ENCODE peak calls at places on chromosomes 1 and 21, in five cellular contexts. One of them, this sample, is unnamed.

GRCh38 chr1:169487561-169487960 is 1.8 kb upstream of the SLC19A2 start:
- DNase-seq in transverse colon: no peak
- DNase-seq in stomach: no peak
- DNase-seq in esophagus squamous epithelium: no peak
- DNase-seq in prostate gland: no peak
- DNase-seq in this sample: peak

GRCh38 chr1:217026506-217026905 is 303.3 kb upstream of the ESRRG start:
- DNase-seq in transverse colon: no peak
- DNase-seq in stomach: no peak
- DNase-seq in esophagus squamous epithelium: no peak
- DNase-seq in prostate gland: no peak
- DNase-seq in this sample: no peak

GRCh38 chr21:45799765-45800338 is 156.3 kb downstream of the PCBP3 start:
- DNase-seq in transverse colon: no peak
- DNase-seq in stomach: no peak
- DNase-seq in esophagus squamous epithelium: no peak
- DNase-seq in prostate gland: no peak
- DNase-seq in this sample: no peak

GRCh38 chr1:11731719-11732283 is 4.1 kb upstream of the AGTRAP start:
- DNase-seq in transverse colon: peak
- DNase-seq in stomach: peak
- DNase-seq in esophagus squamous epithelium: peak
- DNase-seq in prostate gland: peak
- DNase-seq in this sample: peak

GRCh38 chr1:65036614-65037180 is 70.3 kb upstream of the JAK1 start:
- DNase-seq in transverse colon: no peak
- DNase-seq in stomach: no peak
- DNase-seq in esophagus squamous epithelium: no peak
- DNase-seq in prostate gland: no peak
- DNase-seq in this sample: no peak

GRCh38 chr1:111571987-111572386 is 47.6 kb upstream of the RAP1A start:
- DNase-seq in transverse colon: no peak
- DNase-seq in stomach: no peak
- DNase-seq in esophagus squamous epithelium: no peak
- DNase-seq in prostate gland: no peak
- DNase-seq in this sample: no peak

GRCh38 chr1:210236840-210237409 is 4.3 kb downstream of the SERTAD4 start:
- DNase-seq in transverse colon: peak
- DNase-seq in stomach: no peak
- DNase-seq in esophagus squamous epithelium: no peak
- DNase-seq in prostate gland: peak
- DNase-seq in this sample: peak

GRCh38 chr21:42171091-42172053 is 47.6 kb upstream of the ABCG1 start:
- DNase-seq in transverse colon: peak
- DNase-seq in stomach: peak
- DNase-seq in esophagus squamous epithelium: no peak
- DNase-seq in prostate gland: peak
- DNase-seq in this sample: no peak

GRCh38 chr1:56382890-56383289 is 196.5 kb downstream of the PLPP3 start:
- DNase-seq in transverse colon: no peak
- DNase-seq in stomach: no peak
- DNase-seq in esophagus squamous epithelium: no peak
- DNase-seq in prostate gland: no peak
- DNase-seq in this sample: no peak

GRCh38 chr1:12772520-12772919 is 1.0 kb upstream of the PRAMEF12 start:
- DNase-seq in transverse colon: no peak
- DNase-seq in stomach: no peak
- DNase-seq in esophagus squamous epithelium: no peak
- DNase-seq in prostate gland: no peak
- DNase-seq in this sample: no peak

GRCh38 chr1:69976896-69977295 is 228.5 kb downstream of the LRRC40 start:
- DNase-seq in transverse colon: no peak
- DNase-seq in stomach: no peak
- DNase-seq in esophagus squamous epithelium: no peak
- DNase-seq in prostate gland: no peak
- DNase-seq in this sample: no peak

GRCh38 chr1:227169322-227169721 is 149.0 kb downstream of the CDC42BPA start:
- DNase-seq in transverse colon: no peak
- DNase-seq in stomach: no peak
- DNase-seq in esophagus squamous epithelium: no peak
- DNase-seq in prostate gland: no peak
- DNase-seq in this sample: no peak

GRCh38 chr1:31224102-31224501 is 15.6 kb downstream of the NKAIN1 start:
- DNase-seq in transverse colon: peak
- DNase-seq in stomach: no peak
- DNase-seq in esophagus squamous epithelium: no peak
- DNase-seq in prostate gland: no peak
- DNase-seq in this sample: no peak

GRCh38 chr1:209689484-209689883 is 14.3 kb downstream of the G0S2 start:
- DNase-seq in transverse colon: no peak
- DNase-seq in stomach: peak
- DNase-seq in esophagus squamous epithelium: no peak
- DNase-seq in prostate gland: no peak
- DNase-seq in this sample: no peak

GRCh38 chr1:237879195-237879594 is 11.5 kb downstream of the ZP4 start:
- DNase-seq in transverse colon: no peak
- DNase-seq in stomach: no peak
- DNase-seq in esophagus squamous epithelium: no peak
- DNase-seq in prostate gland: no peak
- DNase-seq in this sample: no peak

GRCh38 chr21:22345624-22346023 is 1347.4 kb downstream of the NCAM2 start:
- DNase-seq in transverse colon: no peak
- DNase-seq in stomach: no peak
- DNase-seq in esophagus squamous epithelium: no peak
- DNase-seq in prostate gland: no peak
- DNase-seq in this sample: no peak

GRCh38 chr1:171983584-171983983 is 142.3 kb downstream of the DNM3 start:
- DNase-seq in transverse colon: no peak
- DNase-seq in stomach: no peak
- DNase-seq in esophagus squamous epithelium: no peak
- DNase-seq in prostate gland: no peak
- DNase-seq in this sample: no peak

GRCh38 chr1:65395887-65396612 is 24.4 kb upstream of the LEPR start:
- DNase-seq in transverse colon: no peak
- DNase-seq in stomach: no peak
- DNase-seq in esophagus squamous epithelium: no peak
- DNase-seq in prostate gland: no peak
- DNase-seq in this sample: no peak

GRCh38 chr1:172585348-172585747 is 52.4 kb downstream of the SUCO start:
- DNase-seq in transverse colon: no peak
- DNase-seq in stomach: no peak
- DNase-seq in esophagus squamous epithelium: no peak
- DNase-seq in prostate gland: no peak
- DNase-seq in this sample: no peak

GRCh38 chr1:63323866-63324778 is 1.8 kb downstream of the FOXD3 start:
- DNase-seq in transverse colon: no peak
- DNase-seq in stomach: no peak
- DNase-seq in esophagus squamous epithelium: no peak
- DNase-seq in prostate gland: no peak
- DNase-seq in this sample: no peak

DNA sequence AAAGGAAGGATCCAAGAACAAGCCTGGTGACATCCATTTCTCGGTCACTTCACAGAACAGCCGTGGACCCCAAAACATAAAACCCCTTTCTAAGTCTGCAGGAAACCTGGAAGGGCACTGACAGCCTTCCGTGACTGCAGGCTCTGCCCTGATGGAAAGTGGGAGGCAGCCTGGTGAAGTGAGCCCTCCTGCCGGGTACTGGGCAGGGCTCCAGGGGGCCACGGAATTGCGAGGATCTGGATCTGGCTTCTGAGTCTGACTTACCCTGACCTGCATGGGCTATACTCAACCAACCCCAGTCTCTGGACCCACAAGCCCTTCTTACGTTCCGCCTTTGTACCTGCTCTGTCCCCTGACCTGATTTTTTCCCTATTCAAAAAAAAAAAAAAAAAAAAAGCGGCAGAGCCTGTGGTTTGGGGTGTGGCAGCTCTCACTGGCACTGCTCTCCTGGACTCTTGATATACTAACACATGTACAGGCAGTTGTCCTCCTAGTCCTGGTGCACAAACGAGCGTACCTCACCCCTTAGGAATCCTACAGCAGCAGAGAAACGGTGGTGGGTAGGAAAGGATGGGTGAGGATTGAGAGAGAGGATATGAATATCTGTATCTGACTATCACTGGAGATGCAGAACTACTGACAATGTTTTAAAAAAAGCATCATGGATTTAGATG is 82.9 kb downstream of the BEND5 start:
- DNase-seq in transverse colon: no peak
- DNase-seq in stomach: no peak
- DNase-seq in esophagus squamous epithelium: no peak
- DNase-seq in prostate gland: no peak
- DNase-seq in this sample: no peak
- TF ChIP-seq POLR2A in transverse colon: no peak
- TF ChIP-seq POLR2A in stomach: no peak
- TF ChIP-seq POLR2A in esophagus squamous epithelium: no peak
- TF ChIP-seq POLR2A in prostate gland: no peak
- TF ChIP-seq POLR2A in this sample: no peak

GRCh38 chr1:17745564-17745955 is 9.6 kb upstream of the ACTL8 start:
- DNase-seq in transverse colon: no peak
- DNase-seq in stomach: no peak
- DNase-seq in esophagus squamous epithelium: no peak
- DNase-seq in prostate gland: no peak
- DNase-seq in this sample: no peak
- TF ChIP-seq CTCF in transverse colon: no peak
- TF ChIP-seq CTCF in stomach: no peak
- TF ChIP-seq CTCF in esophagus squamous epithelium: no peak
- TF ChIP-seq CTCF in prostate gland: no peak
- TF ChIP-seq CTCF in this sample: no peak

GRCh38 chr1:35558374-35559316 is 1.0 kb downstream of the NCDN start:
- DNase-seq in transverse colon: no peak
- DNase-seq in stomach: no peak
- DNase-seq in esophagus squamous epithelium: no peak
- DNase-seq in prostate gland: no peak
- DNase-seq in this sample: no peak

GRCh38 chr1:35556494-35557117 is 597 bp downstream of the KIAA0319L start:
- DNase-seq in transverse colon: no peak
- DNase-seq in stomach: no peak
- DNase-seq in esophagus squamous epithelium: no peak
- DNase-seq in prostate gland: no peak
- DNase-seq in this sample: no peak

GRCh38 chr1:35555601-35556477 is 1.4 kb downstream of the KIAA0319L start:
- DNase-seq in transverse colon: no peak
- DNase-seq in stomach: no peak
- DNase-seq in esophagus squamous epithelium: no peak
- DNase-seq in prostate gland: no peak
- DNase-seq in this sample: no peak

GRCh38 chr1:35557611-35558373 is at the start of gene NCDN:
- DNase-seq in transverse colon: peak
- DNase-seq in stomach: peak
- DNase-seq in esophagus squamous epithelium: peak
- DNase-seq in prostate gland: peak
- DNase-seq in this sample: peak

GRCh38 chr1:35557118-35557610 is at the start of gene KIAA0319L:
- DNase-seq in transverse colon: peak
- DNase-seq in stomach: peak
- DNase-seq in esophagus squamous epithelium: peak
- DNase-seq in prostate gland: peak
- DNase-seq in this sample: peak
- TF ChIP-seq POLR2A in transverse colon: peak
- TF ChIP-seq POLR2A in stomach: no peak
- TF ChIP-seq POLR2A in esophagus squamous epithelium: peak
- TF ChIP-seq POLR2A in prostate gland: peak
- TF ChIP-seq POLR2A in this sample: peak

GRCh38 chr1:143698016-143698415 is 273.8 kb downstream of the FAM72C start:
- DNase-seq in transverse colon: peak
- DNase-seq in stomach: peak
- DNase-seq in esophagus squamous epithelium: no peak
- DNase-seq in prostate gland: no peak
- DNase-seq in this sample: no peak
- TF ChIP-seq CTCF in transverse colon: peak
- TF ChIP-seq CTCF in stomach: peak
- TF ChIP-seq CTCF in esophagus squamous epithelium: peak
- TF ChIP-seq CTCF in prostate gland: no peak
- TF ChIP-seq CTCF in this sample: no peak

This sample was measured in gastrocnemius medialis.